ENCODE peak calls at places on chromosomes 4 and X, in six cellular contexts. M is A172, T is mucosa of descending colon, J is testis, I is NCI-H1930, X is kidney tubule cell. L is an unnamed sample.

GRCh38 chrX:11704725-11705495 is 39.2 kb upstream of the ARHGAP6 start:
- DNase-seq in I (no peak), M (peak; percentile 63), J (no peak), X (peak; percentile 28), T (no peak), L (no peak)

GRCh38 chr4:151035321-151035720 is 20.2 kb upstream of the LRBA start:
- DNase-seq in X (no peak), M (no peak), I (peak; percentile 86), J (no peak), T (no peak), L (no peak)

GRCh38 chr4:136829298-136829697 is 703.0 kb downstream of the PCDH18 start:
- DNase-seq in J (no peak), I (no peak), T (no peak), X (no peak), M (no peak), L (no peak)

GRCh38 chr4:168411318-168412150 is 68.8 kb downstream of the DDX60L start:
- DNase-seq in J (no peak), M (no peak), T (no peak), I (no peak), X (no peak), L (no peak)

GRCh38 chr4:99356992-99357391 is 4.4 kb upstream of the ADH1C start:
- DNase-seq in J (no peak), M (no peak), T (no peak), X (no peak), I (no peak), L (no peak)

GRCh38 chrX:153348421-153348820 is 14.5 kb downstream of the ZNF275 start:
- DNase-seq in T (no peak), X (no peak), M (no peak), I (no peak), J (no peak), L (no peak)

GRCh38 chr4:47704693-47705325 is 133.1 kb downstream of the CORIN start:
- DNase-seq in T (no peak), I (peak; percentile 33), M (peak; percentile 27), J (peak; percentile 42), X (peak; percentile 57), L (peak; percentile 46)

GRCh38 chr4:148693913-148694649 is 251.9 kb upstream of the NR3C2 start:
- DNase-seq in M (no peak), X (no peak), J (no peak), I (no peak), T (no peak), L (no peak)

GRCh38 chr4:23945521-23946017 is 55.7 kb upstream of the PPARGC1A start:
- DNase-seq in I (no peak), M (peak; percentile 78), J (peak; percentile 36), T (no peak), X (peak; percentile 88), L (peak; percentile 55)

GRCh38 chrX:43559643-43560042 is 96.5 kb upstream of the MAOA start:
- DNase-seq in J (peak; percentile 38), I (peak; percentile 5), X (peak; percentile 49), T (no peak), M (peak; percentile 52), L (peak; percentile 11)

GRCh38 chr4:26150948-26151347 is 169.9 kb upstream of the RBPJ start:
- DNase-seq in I (no peak), M (peak; percentile 17), T (no peak), X (no peak), J (no peak), L (no peak)

GRCh38 chrX:122591546-122591945 is 592.5 kb upstream of the GRIA3 start:
- DNase-seq in M (no peak), I (no peak), T (no peak), X (no peak), J (no peak), L (no peak)

GRCh38 chrX:15718283-15718970 is 19.6 kb upstream of the CA5B start:
- DNase-seq in X (peak; percentile 79), J (no peak), T (no peak), M (no peak), I (no peak), L (no peak)

GRCh38 chr4:182245541-182246245 is 2.5 kb downstream of the TENM3 start:
- DNase-seq in I (no peak), T (no peak), J (no peak), X (no peak), M (peak; percentile 60), L (peak; percentile 82)

GRCh38 chr4:182576609-182577289 is 333.5 kb downstream of the TENM3 start:
- DNase-seq in M (no peak), X (no peak), J (no peak), T (no peak), I (no peak), L (no peak)

L was measured in ACHN.